ENCODE peak calls at places on chromosomes 1 and 21, in five cellular contexts. One of them, this sample, is unnamed.

GRCh38 chr21:28485301-28486022 is 507.2 kb downstream of the LTN1 start:
- DNase-seq in sigmoid colon: no peak
- DNase-seq in transverse colon: no peak
- DNase-seq in HCT116: no peak
- DNase-seq in prostate gland: no peak
- DNase-seq in this sample: no peak

GRCh38 chr1:32915766-32916455 is 14.7 kb upstream of the TMEM54 start:
- DNase-seq in sigmoid colon: no peak
- DNase-seq in transverse colon: no peak
- DNase-seq in HCT116: no peak
- DNase-seq in prostate gland: no peak
- DNase-seq in this sample: no peak

GRCh38 chr1:4516596-4516995 is 137.8 kb upstream of the AJAP1 start:
- DNase-seq in sigmoid colon: no peak
- DNase-seq in transverse colon: no peak
- DNase-seq in HCT116: no peak
- DNase-seq in prostate gland: no peak
- DNase-seq in this sample: no peak

GRCh38 chr1:33036051-33036525 is 595 bp downstream of the AK2 start:
- DNase-seq in sigmoid colon: no peak
- DNase-seq in transverse colon: no peak
- DNase-seq in HCT116: no peak
- DNase-seq in prostate gland: no peak
- DNase-seq in this sample: no peak

GRCh38 chr1:238199325-238199724 is 308.6 kb upstream of the ZP4 start:
- DNase-seq in sigmoid colon: no peak
- DNase-seq in transverse colon: no peak
- DNase-seq in HCT116: no peak
- DNase-seq in prostate gland: no peak
- DNase-seq in this sample: no peak

GRCh38 chr1:192986110-192986747 is 72.9 kb downstream of the UCHL5 start:
- DNase-seq in sigmoid colon: no peak
- DNase-seq in transverse colon: no peak
- DNase-seq in HCT116: no peak
- DNase-seq in prostate gland: no peak
- DNase-seq in this sample: no peak

GRCh38 chr1:94143173-94143808 is 22.3 kb upstream of the ABCA4 start:
- DNase-seq in sigmoid colon: no peak
- DNase-seq in transverse colon: no peak
- DNase-seq in HCT116: no peak
- DNase-seq in prostate gland: no peak
- DNase-seq in this sample: no peak

GRCh38 chr1:61056674-61057439 is 25.5 kb upstream of the NFIA start:
- DNase-seq in sigmoid colon: peak
- DNase-seq in transverse colon: peak
- DNase-seq in HCT116: peak
- DNase-seq in prostate gland: peak
- DNase-seq in this sample: peak

GRCh38 chr1:16981269-16981849 is 939 bp upstream of the MFAP2 start:
- DNase-seq in sigmoid colon: no peak
- DNase-seq in transverse colon: no peak
- DNase-seq in HCT116: no peak
- DNase-seq in prostate gland: no peak
- DNase-seq in this sample: no peak

GRCh38 chr1:10718083-10718415 is 78.4 kb downstream of the CASZ1 start:
- DNase-seq in sigmoid colon: no peak
- DNase-seq in transverse colon: no peak
- DNase-seq in HCT116: no peak
- DNase-seq in prostate gland: no peak
- DNase-seq in this sample: no peak

GRCh38 chr1:31581821-31582810 is 5.8 kb downstream of the TINAGL1 start:
- DNase-seq in sigmoid colon: no peak
- DNase-seq in transverse colon: no peak
- DNase-seq in HCT116: no peak
- DNase-seq in prostate gland: no peak
- DNase-seq in this sample: no peak

GRCh38 chr21:39216290-39216689 is 33.0 kb upstream of the PSMG1 start:
- DNase-seq in sigmoid colon: no peak
- DNase-seq in transverse colon: no peak
- DNase-seq in HCT116: no peak
- DNase-seq in prostate gland: no peak
- DNase-seq in this sample: no peak

GRCh38 chr1:162835157-162835899 is 25.6 kb downstream of the CCDC190 start:
- DNase-seq in sigmoid colon: no peak
- DNase-seq in transverse colon: no peak
- DNase-seq in HCT116: no peak
- DNase-seq in prostate gland: no peak
- DNase-seq in this sample: no peak

GRCh38 chr1:184883304-184883815 is 90.9 kb downstream of the NIBAN1 start:
- DNase-seq in sigmoid colon: no peak
- DNase-seq in transverse colon: no peak
- DNase-seq in HCT116: no peak
- DNase-seq in prostate gland: no peak
- DNase-seq in this sample: no peak

GRCh38 chr21:44703731-44704635 is 7.0 kb downstream of the KRTAP10-12 start:
- DNase-seq in sigmoid colon: no peak
- DNase-seq in transverse colon: no peak
- DNase-seq in HCT116: no peak
- DNase-seq in prostate gland: no peak
- DNase-seq in this sample: no peak

GRCh38 chr1:171127481-171127880 is 36.8 kb downstream of the FMO3 start:
- DNase-seq in sigmoid colon: no peak
- DNase-seq in transverse colon: no peak
- DNase-seq in HCT116: no peak
- DNase-seq in prostate gland: peak
- DNase-seq in this sample: no peak

GRCh38 chr1:21509351-21510112 is at the start of gene ALPL:
- DNase-seq in sigmoid colon: no peak
- DNase-seq in transverse colon: no peak
- DNase-seq in HCT116: no peak
- DNase-seq in prostate gland: no peak
- DNase-seq in this sample: no peak
- TF ChIP-seq CTCF in sigmoid colon: no peak
- TF ChIP-seq CTCF in transverse colon: no peak
- TF ChIP-seq CTCF in HCT116: no peak
- TF ChIP-seq CTCF in prostate gland: no peak
- TF ChIP-seq CTCF in this sample: no peak

GRCh38 chr1:201329801-201330200 is 46.5 kb downstream of the PKP1 start:
- DNase-seq in sigmoid colon: peak
- DNase-seq in transverse colon: no peak
- DNase-seq in HCT116: no peak
- DNase-seq in prostate gland: no peak
- DNase-seq in this sample: no peak
- TF ChIP-seq POLR2AphosphoS5 in sigmoid colon: no peak
- TF ChIP-seq POLR2AphosphoS5 in transverse colon: no peak
- TF ChIP-seq POLR2AphosphoS5 in HCT116: no peak
- TF ChIP-seq POLR2AphosphoS5 in prostate gland: no peak
- TF ChIP-seq POLR2AphosphoS5 in this sample: no peak

GRCh38 chr1:207056673-207057072 is 3.6 kb downstream of the PFKFB2 start:
- DNase-seq in sigmoid colon: no peak
- DNase-seq in transverse colon: peak
- DNase-seq in HCT116: no peak
- DNase-seq in prostate gland: no peak
- DNase-seq in this sample: peak
- TF ChIP-seq POLR2A in sigmoid colon: no peak
- TF ChIP-seq POLR2A in transverse colon: peak
- TF ChIP-seq POLR2A in HCT116: no peak
- TF ChIP-seq POLR2A in prostate gland: no peak
- TF ChIP-seq POLR2A in this sample: no peak

GRCh38 chr1:26820784-26821269 is 5.7 kb upstream of the ZDHHC18 start:
- DNase-seq in sigmoid colon: no peak
- DNase-seq in transverse colon: peak
- DNase-seq in HCT116: no peak
- DNase-seq in prostate gland: no peak
- DNase-seq in this sample: no peak
- TF ChIP-seq CTCF in sigmoid colon: no peak
- TF ChIP-seq CTCF in transverse colon: no peak
- TF ChIP-seq CTCF in HCT116: peak
- TF ChIP-seq CTCF in prostate gland: no peak
- TF ChIP-seq CTCF in this sample: no peak

GRCh38 chr1:20174937-20175666 is 10.8 kb upstream of the UBXN10 start:
- DNase-seq in sigmoid colon: no peak
- DNase-seq in transverse colon: no peak
- DNase-seq in HCT116: no peak
- DNase-seq in prostate gland: no peak
- DNase-seq in this sample: no peak
- TF ChIP-seq POLR2AphosphoS5 in sigmoid colon: no peak
- TF ChIP-seq POLR2AphosphoS5 in transverse colon: no peak
- TF ChIP-seq POLR2AphosphoS5 in HCT116: no peak
- TF ChIP-seq POLR2AphosphoS5 in prostate gland: no peak
- TF ChIP-seq POLR2AphosphoS5 in this sample: no peak

GRCh38 chr1:181016563-181016962 is 6.1 kb downstream of the STX6 start:
- DNase-seq in sigmoid colon: no peak
- DNase-seq in transverse colon: no peak
- DNase-seq in HCT116: no peak
- DNase-seq in prostate gland: no peak
- DNase-seq in this sample: no peak

GRCh38 chr1:181023265-181024057 is 791 bp upstream of the STX6 start:
- DNase-seq in sigmoid colon: no peak
- DNase-seq in transverse colon: no peak
- DNase-seq in HCT116: no peak
- DNase-seq in prostate gland: no peak
- DNase-seq in this sample: no peak

GRCh38 chr1:181018901-181019681 is 3.6 kb downstream of the STX6 start:
- DNase-seq in sigmoid colon: no peak
- DNase-seq in transverse colon: no peak
- DNase-seq in HCT116: no peak
- DNase-seq in prostate gland: no peak
- DNase-seq in this sample: no peak

GRCh38 chr1:181021155-181021554 is 1.5 kb downstream of the STX6 start:
- DNase-seq in sigmoid colon: no peak
- DNase-seq in transverse colon: no peak
- DNase-seq in HCT116: no peak
- DNase-seq in prostate gland: no peak
- DNase-seq in this sample: no peak

DNA sequence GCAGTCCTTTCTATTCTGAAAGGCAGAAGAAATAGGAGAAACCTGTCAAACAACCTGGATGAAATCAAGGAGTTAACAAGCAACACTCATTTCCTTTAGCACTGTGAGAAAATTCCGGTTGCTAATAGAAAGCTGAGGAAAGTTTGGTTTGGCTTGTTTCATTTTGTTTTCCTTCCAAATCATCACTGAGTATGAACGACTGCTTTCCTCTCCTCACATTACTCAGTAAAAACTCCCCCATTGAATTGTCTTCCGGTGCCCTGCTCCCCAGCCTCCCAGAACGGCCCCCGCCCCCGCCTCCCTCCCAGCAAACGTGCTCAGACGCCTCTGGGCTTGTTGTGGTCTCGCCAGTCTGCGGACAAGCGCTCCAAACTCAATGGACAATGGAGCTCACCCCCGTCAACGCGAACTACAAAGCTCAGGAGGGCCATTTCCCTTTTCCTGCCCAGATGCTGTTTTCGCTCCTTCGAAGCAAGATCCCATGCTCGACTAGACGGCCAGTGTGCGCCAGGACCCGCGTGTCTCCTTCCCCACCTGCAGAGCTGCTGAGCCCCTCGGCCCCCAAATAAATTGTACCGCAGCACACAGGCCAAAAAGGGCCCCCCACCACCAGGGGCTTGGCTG is 747 bp downstream of the STX6 start:
- DNase-seq in sigmoid colon: peak
- DNase-seq in transverse colon: peak
- DNase-seq in HCT116: no peak
- DNase-seq in prostate gland: peak
- DNase-seq in this sample: no peak
- TF ChIP-seq POLR2A in sigmoid colon: no peak
- TF ChIP-seq POLR2A in transverse colon: no peak
- TF ChIP-seq POLR2A in HCT116: no peak
- TF ChIP-seq POLR2A in prostate gland: peak
- TF ChIP-seq POLR2A in this sample: no peak